ENCODE peak calls at places on chromosome 12, in seven cellular contexts. W, Y, Z, M, J, Q and D are unnamed samples.
A peak's percentile ranks its signal among the peaks of the same experiment; 100 is the strongest.

GRCh38 chr12:122137229-122137628 is 36.8 kb downstream of the IL31 start:
- DNase-seq in W (no peak), Y (no peak), Z (no peak), M (peak; percentile 93), J (no peak), Q (no peak), D (peak; percentile 78)

GRCh38 chr12:1044697-1045096 is 53.7 kb downstream of the ERC1 start:
- DNase-seq in W (no peak), Y (no peak), Z (no peak), M (no peak), J (peak; percentile 34), Q (no peak), D (no peak)

GRCh38 chr12:99154264-99154982 is 493.1 kb upstream of the GARIN6 start:
- DNase-seq in W (peak; percentile 84), Y (no peak), Z (no peak), M (no peak), J (no peak), Q (no peak), D (peak; percentile 58)

GRCh38 chr12:83823386-83824045 is 1089.1 kb downstream of the SLC6A15 start:
- DNase-seq in W (peak; percentile 17), Y (no peak), Z (no peak), M (peak; percentile 3), J (peak; percentile 19), Q (no peak), D (peak; percentile 97)

GRCh38 chr12:13198921-13199320 is 2.4 kb downstream of the EMP1 start:
- DNase-seq in W (no peak), Y (no peak), Z (no peak), M (no peak), J (no peak), Q (no peak), D (no peak)

GRCh38 chr12:28050606-28051005 is 78.1 kb upstream of the PTHLH start:
- DNase-seq in W (no peak), Y (no peak), Z (no peak), M (no peak), J (no peak), Q (no peak), D (peak; percentile 67)

GRCh38 chr12:119592232-119592631 is 1.3 kb upstream of the TMEM233 start:
- DNase-seq in W (no peak), Y (no peak), Z (peak; percentile 41), M (no peak), J (peak; percentile 68), Q (no peak), D (no peak)

GRCh38 chr12:57797938-57798337 is 15.4 kb downstream of the TSFM start:
- DNase-seq in W (no peak), Y (no peak), Z (no peak), M (no peak), J (no peak), Q (no peak), D (no peak)

GRCh38 chr12:40752011-40752410 is 59.8 kb downstream of the CNTN1 start:
- DNase-seq in W (peak; percentile 45), Y (no peak), Z (no peak), M (no peak), J (no peak), Q (no peak), D (no peak)